ENCODE peak calls at places on chromosomes 4 and X, in four cellular contexts. Q, L, O and I are unnamed samples.
A peak's percentile ranks its signal among the peaks of the same experiment; 100 is the strongest.

GRCh38 chr4:161991811-161992210 is 172.0 kb downstream of the FSTL5 start:
- DNase-seq in L (no peak), O (no peak), Q (no peak), I (no peak)

GRCh38 chr4:88382621-88383020 is 4.0 kb downstream of the HERC6 start:
- DNase-seq in Q (no peak), L (no peak), O (no peak), I (no peak)

GRCh38 chrX:140510306-140510676 is 5.4 kb upstream of the SOX3 start:
- DNase-seq in O (no peak), Q (no peak), L (no peak), I (no peak)

GRCh38 chr4:3302786-3303444 is 10.1 kb downstream of the RGS12 start:
- DNase-seq in Q (no peak), L (no peak), O (no peak), I (no peak)

GRCh38 chr4:172256820-172257219 is 443.6 kb downstream of the GALNTL6 start:
- DNase-seq in O (no peak), Q (no peak), L (no peak), I (no peak)

GRCh38 chrX:125998432-125998831 is 167.7 kb downstream of the DCAF12L2 start:
- DNase-seq in Q (no peak), L (no peak), O (no peak), I (no peak)

GRCh38 chrX:254630-255215 is 26.5 kb upstream of the PLCXD1 start:
- DNase-seq in L (no peak), Q (no peak), O (no peak), I (no peak)

GRCh38 chr4:14434483-14434882 is 567.8 kb upstream of the CPEB2 start:
- DNase-seq in L (no peak), Q (no peak), O (no peak), I (peak; percentile 30)

GRCh38 chr4:78480286-78480685 is 71.3 kb upstream of the ANXA3 start:
- DNase-seq in Q (peak; percentile 4), O (peak; percentile 18), L (no peak), I (peak; percentile 87)

GRCh38 chr4:74362347-74362746 is 2.6 kb upstream of the EREG start:
- DNase-seq in O (no peak), L (no peak), Q (no peak), I (no peak)